ENCODE peak calls at places on chromosomes 1 and 21, in seven cellular contexts. One of them, this sample, is unnamed.

GRCh38 chr1:201850053-201850397 is 21.1 kb downstream of the IPO9 start:
- DNase-seq in fibroblast of lung: peak; percentile 76
- DNase-seq in PC-3: peak; percentile 63
- DNase-seq in ovary: peak; percentile 61
- DNase-seq in pancreas: no peak
- DNase-seq in heart right ventricle: peak; percentile 53
- DNase-seq in NT2/D1: peak; percentile 9
- DNase-seq in this sample: no peak

GRCh38 chr1:116853680-116854191 is 56.0 kb upstream of the PTGFRN start:
- DNase-seq in pancreas: no peak
- DNase-seq in ovary: no peak
- DNase-seq in NT2/D1: peak; percentile 92
- DNase-seq in heart right ventricle: no peak
- DNase-seq in fibroblast of lung: peak; percentile 63
- DNase-seq in PC-3: peak; percentile 97
- DNase-seq in this sample: peak; percentile 54

GRCh38 chr1:208929575-208929974 is 653.9 kb upstream of the CAMK1G start:
- DNase-seq in heart right ventricle: no peak
- DNase-seq in NT2/D1: no peak
- DNase-seq in ovary: no peak
- DNase-seq in fibroblast of lung: peak; percentile 58
- DNase-seq in pancreas: no peak
- DNase-seq in PC-3: peak; percentile 97
- DNase-seq in this sample: no peak

GRCh38 chr1:209527372-209527771 is 56.1 kb upstream of the CAMK1G start:
- DNase-seq in ovary: no peak
- DNase-seq in fibroblast of lung: no peak
- DNase-seq in NT2/D1: no peak
- DNase-seq in heart right ventricle: no peak
- DNase-seq in pancreas: no peak
- DNase-seq in PC-3: peak; percentile 63
- DNase-seq in this sample: no peak

GRCh38 chr1:161037661-161038522 is 872 bp downstream of the TSTD1 start:
- DNase-seq in ovary: no peak
- DNase-seq in NT2/D1: no peak
- DNase-seq in heart right ventricle: no peak
- DNase-seq in fibroblast of lung: no peak
- DNase-seq in PC-3: no peak
- DNase-seq in pancreas: peak; percentile 71
- DNase-seq in this sample: peak; percentile 51

GRCh38 chr1:7444362-7444761 is 326.7 kb upstream of the VAMP3 start:
- DNase-seq in heart right ventricle: no peak
- DNase-seq in pancreas: no peak
- DNase-seq in NT2/D1: no peak
- DNase-seq in PC-3: no peak
- DNase-seq in fibroblast of lung: no peak
- DNase-seq in ovary: no peak
- DNase-seq in this sample: no peak

GRCh38 chr1:246622035-246622652 is 55.9 kb downstream of the CNST start:
- DNase-seq in fibroblast of lung: peak; percentile 23
- DNase-seq in heart right ventricle: no peak
- DNase-seq in PC-3: no peak
- DNase-seq in pancreas: no peak
- DNase-seq in NT2/D1: no peak
- DNase-seq in ovary: no peak
- DNase-seq in this sample: no peak

GRCh38 chr1:46612937-46613660 is 3.5 kb downstream of the MOB3C start:
- DNase-seq in fibroblast of lung: no peak
- DNase-seq in pancreas: peak; percentile 83
- DNase-seq in heart right ventricle: no peak
- DNase-seq in ovary: peak; percentile 62
- DNase-seq in NT2/D1: no peak
- DNase-seq in PC-3: no peak
- DNase-seq in this sample: peak; percentile 78

GRCh38 chr1:211082824-211083223 is 51.1 kb downstream of the KCNH1 start:
- DNase-seq in fibroblast of lung: no peak
- DNase-seq in ovary: no peak
- DNase-seq in pancreas: no peak
- DNase-seq in NT2/D1: no peak
- DNase-seq in heart right ventricle: no peak
- DNase-seq in PC-3: no peak
- DNase-seq in this sample: no peak

GRCh38 chr21:25031750-25032149 is 575.5 kb downstream of the MRPL39 start:
- DNase-seq in PC-3: no peak
- DNase-seq in heart right ventricle: no peak
- DNase-seq in fibroblast of lung: no peak
- DNase-seq in pancreas: no peak
- DNase-seq in NT2/D1: no peak
- DNase-seq in ovary: no peak
- DNase-seq in this sample: no peak

GRCh38 chr1:1164701-1165451 is 8.8 kb upstream of the TTLL10 start:
- DNase-seq in fibroblast of lung: no peak
- DNase-seq in pancreas: peak; percentile 80
- DNase-seq in NT2/D1: no peak
- DNase-seq in PC-3: peak; percentile 82
- DNase-seq in ovary: no peak
- DNase-seq in heart right ventricle: no peak
- DNase-seq in this sample: peak; percentile 91

GRCh38 chr21:17828223-17828622 is 9.1 kb upstream of the C21orf91 start:
- DNase-seq in NT2/D1: no peak
- DNase-seq in PC-3: no peak
- DNase-seq in pancreas: no peak
- DNase-seq in fibroblast of lung: peak; percentile 69
- DNase-seq in heart right ventricle: no peak
- DNase-seq in ovary: no peak
- DNase-seq in this sample: no peak

GRCh38 chr1:110484801-110485200 is 33.9 kb downstream of the PROK1 start:
- DNase-seq in PC-3: no peak
- DNase-seq in heart right ventricle: no peak
- DNase-seq in ovary: no peak
- DNase-seq in fibroblast of lung: no peak
- DNase-seq in pancreas: no peak
- DNase-seq in NT2/D1: no peak
- DNase-seq in this sample: no peak

GRCh38 chr1:169874229-169874628 is 19.5 kb downstream of the SCYL3 start:
- DNase-seq in fibroblast of lung: peak; percentile 26
- DNase-seq in NT2/D1: no peak
- DNase-seq in PC-3: peak; percentile 83
- DNase-seq in ovary: no peak
- DNase-seq in pancreas: no peak
- DNase-seq in heart right ventricle: no peak
- DNase-seq in this sample: no peak

GRCh38 chr1:41314781-41315481 is 46.3 kb upstream of the FOXO6 start:
- DNase-seq in pancreas: no peak
- DNase-seq in heart right ventricle: no peak
- DNase-seq in fibroblast of lung: peak; percentile 15
- DNase-seq in ovary: no peak
- DNase-seq in PC-3: no peak
- DNase-seq in NT2/D1: no peak
- DNase-seq in this sample: peak; percentile 37

GRCh38 chr1:12604986-12605385 is 13.0 kb downstream of the DHRS3 start:
- DNase-seq in NT2/D1: no peak
- DNase-seq in ovary: no peak
- DNase-seq in pancreas: no peak
- DNase-seq in heart right ventricle: no peak
- DNase-seq in fibroblast of lung: no peak
- DNase-seq in PC-3: no peak
- DNase-seq in this sample: no peak

GRCh38 chr1:235986869-235987268 is 78.0 kb downstream of the NID1 start:
- DNase-seq in NT2/D1: no peak
- DNase-seq in fibroblast of lung: no peak
- DNase-seq in pancreas: no peak
- DNase-seq in PC-3: no peak
- DNase-seq in heart right ventricle: no peak
- DNase-seq in ovary: no peak
- DNase-seq in this sample: no peak

GRCh38 chr1:113256348-113256729 is 134.0 kb upstream of the MAGI3 start:
- DNase-seq in NT2/D1: no peak
- DNase-seq in pancreas: no peak
- DNase-seq in heart right ventricle: no peak
- DNase-seq in PC-3: no peak
- DNase-seq in ovary: no peak
- DNase-seq in fibroblast of lung: no peak
- DNase-seq in this sample: no peak

GRCh38 chr1:5830771-5831599 is 161.2 kb downstream of the NPHP4 start:
- DNase-seq in NT2/D1: peak; percentile 23
- DNase-seq in PC-3: no peak
- DNase-seq in ovary: no peak
- DNase-seq in pancreas: peak; percentile 52
- DNase-seq in heart right ventricle: no peak
- DNase-seq in fibroblast of lung: no peak
- DNase-seq in this sample: peak; percentile 97

GRCh38 chr1:165056914-165057313 is 299.6 kb downstream of the LMX1A start:
- DNase-seq in NT2/D1: no peak
- DNase-seq in ovary: no peak
- DNase-seq in heart right ventricle: no peak
- DNase-seq in PC-3: no peak
- DNase-seq in pancreas: no peak
- DNase-seq in fibroblast of lung: no peak
- DNase-seq in this sample: no peak

GRCh38 chr1:31901838-31902508 is 36.2 kb downstream of the PTP4A2 start:
- DNase-seq in NT2/D1: no peak
- DNase-seq in pancreas: no peak
- DNase-seq in ovary: no peak
- DNase-seq in fibroblast of lung: no peak
- DNase-seq in heart right ventricle: no peak
- DNase-seq in PC-3: no peak
- DNase-seq in this sample: no peak

GRCh38 chr1:31760901-31761470 is 3.2 kb downstream of the ADGRB2 start:
- DNase-seq in NT2/D1: peak; percentile 66
- DNase-seq in PC-3: peak; percentile 80
- DNase-seq in pancreas: peak; percentile 78
- DNase-seq in heart right ventricle: peak; percentile 54
- DNase-seq in fibroblast of lung: peak; percentile 63
- DNase-seq in ovary: peak; percentile 79
- DNase-seq in this sample: peak; percentile 96

GRCh38 chr1:186605762-186606350 is 74.4 kb downstream of the PTGS2 start:
- DNase-seq in heart right ventricle: peak; percentile 27
- DNase-seq in NT2/D1: peak; percentile 68
- DNase-seq in pancreas: no peak
- DNase-seq in fibroblast of lung: peak; percentile 60
- DNase-seq in ovary: no peak
- DNase-seq in PC-3: peak; percentile 57
- DNase-seq in this sample: peak; percentile 63

GRCh38 chr21:27423906-27424595 is 457.2 kb upstream of the ADAMTS5 start:
- DNase-seq in fibroblast of lung: no peak
- DNase-seq in pancreas: no peak
- DNase-seq in NT2/D1: peak; percentile 93
- DNase-seq in ovary: no peak
- DNase-seq in heart right ventricle: no peak
- DNase-seq in PC-3: no peak
- DNase-seq in this sample: peak; percentile 10

GRCh38 chr21:41973861-41974751 is 20.3 kb upstream of the C2CD2 start:
- DNase-seq in PC-3: no peak
- DNase-seq in pancreas: no peak
- DNase-seq in ovary: no peak
- DNase-seq in NT2/D1: no peak
- DNase-seq in heart right ventricle: peak; percentile 70
- DNase-seq in fibroblast of lung: no peak
- DNase-seq in this sample: peak; percentile 83

GRCh38 chr1:85571181-85571540 is 9.4 kb upstream of the CCN1 start:
- DNase-seq in PC-3: peak; percentile 32
- DNase-seq in ovary: no peak
- DNase-seq in pancreas: no peak
- DNase-seq in NT2/D1: no peak
- DNase-seq in heart right ventricle: no peak
- DNase-seq in fibroblast of lung: no peak
- DNase-seq in this sample: no peak

GRCh38 chr1:111615874-111616715 is 3.5 kb upstream of the RAP1A start:
- DNase-seq in heart right ventricle: no peak
- DNase-seq in NT2/D1: no peak
- DNase-seq in ovary: no peak
- DNase-seq in pancreas: no peak
- DNase-seq in PC-3: no peak
- DNase-seq in fibroblast of lung: no peak
- DNase-seq in this sample: no peak

DNA sequence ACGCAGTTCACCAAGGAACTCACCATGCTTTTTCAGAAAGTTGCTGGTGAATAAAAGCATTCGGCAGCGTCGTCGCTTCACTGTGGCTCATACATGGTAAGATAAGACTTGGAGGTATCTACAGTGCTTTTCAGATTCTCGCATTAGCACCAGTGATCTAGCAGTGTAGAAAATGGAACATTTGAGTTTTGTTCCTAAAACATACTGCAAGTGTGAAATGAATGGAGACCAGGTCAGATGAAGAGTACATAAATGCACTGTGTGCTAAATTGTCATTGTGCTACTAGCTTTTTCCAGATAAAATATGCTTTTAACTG is 200.3 kb downstream of the PDE4B start:
- DNase-seq in fibroblast of lung: no peak
- DNase-seq in NT2/D1: no peak
- DNase-seq in ovary: no peak
- DNase-seq in PC-3: no peak
- DNase-seq in pancreas: no peak
- DNase-seq in heart right ventricle: no peak
- DNase-seq in this sample: no peak
- H3K4me3 ChIP-seq in fibroblast of lung: no peak overlapping the region
- H3K4me3 ChIP-seq in NT2/D1: no peak overlapping the region
- H3K4me3 ChIP-seq in ovary: no peak overlapping the region
- H3K4me3 ChIP-seq in PC-3: no peak overlapping the region
- H3K4me3 ChIP-seq in pancreas: no peak overlapping the region
- H3K4me3 ChIP-seq in heart right ventricle: no peak overlapping the region
- H3K4me3 ChIP-seq in this sample: no peak overlapping the region

DNA sequence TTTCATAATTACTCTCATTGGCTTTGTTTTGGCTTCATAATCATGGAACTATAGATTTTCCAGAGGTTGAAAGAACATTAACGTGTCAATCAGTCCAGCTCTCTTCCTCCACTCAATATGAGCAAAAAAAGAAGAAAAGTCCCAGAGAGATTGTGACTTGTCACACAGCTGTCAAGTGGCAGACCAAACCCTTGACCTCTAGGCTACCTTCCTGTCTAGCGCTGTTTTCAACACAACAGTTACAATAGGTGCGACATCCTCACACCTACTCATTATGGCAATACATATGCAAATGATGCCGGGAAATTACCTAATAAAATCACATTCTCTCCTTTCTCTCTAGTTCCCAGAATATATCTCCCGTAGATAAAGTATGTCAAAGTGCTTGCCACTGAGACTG is 1.1 kb downstream of the WARS2 start:
- DNase-seq in ovary: no peak
- DNase-seq in fibroblast of lung: no peak
- DNase-seq in pancreas: no peak
- DNase-seq in heart right ventricle: no peak
- DNase-seq in NT2/D1: no peak
- DNase-seq in PC-3: no peak
- DNase-seq in this sample: no peak
- H3K36me3 ChIP-seq in ovary: no peaks in the 10 kb centered on the region
- H3K36me3 ChIP-seq in fibroblast of lung: no peaks in the 10 kb centered on the region
- H3K36me3 ChIP-seq in pancreas: no peaks in the 10 kb centered on the region
- H3K36me3 ChIP-seq in heart right ventricle: no peaks in the 10 kb centered on the region
- H3K36me3 ChIP-seq in NT2/D1: peaks cover 20% of the 10 kb centered on the region
- H3K36me3 ChIP-seq in PC-3: no peaks in the 10 kb centered on the region
- H3K36me3 ChIP-seq in this sample: no peaks in the 10 kb centered on the region

GRCh38 chr1:18635833-18636671 is 5.4 kb downstream of the PAX7 start:
- DNase-seq in NT2/D1: no peak
- DNase-seq in heart right ventricle: no peak
- DNase-seq in ovary: no peak
- DNase-seq in pancreas: no peak
- DNase-seq in PC-3: peak; percentile 22
- DNase-seq in fibroblast of lung: no peak
- DNase-seq in this sample: peak; percentile 85
- H3K27me3 ChIP-seq in NT2/D1: peaks cover 96% of the 10 kb centered on the region
- H3K27me3 ChIP-seq in heart right ventricle: peaks cover 41% of the 10 kb centered on the region
- H3K27me3 ChIP-seq in ovary: no peaks in the 10 kb centered on the region
- H3K27me3 ChIP-seq in pancreas: peaks cover 4% of the 10 kb centered on the region
- H3K27me3 ChIP-seq in PC-3: peaks cover 96% of the 10 kb centered on the region
- H3K27me3 ChIP-seq in fibroblast of lung: peaks cover 70% of the 10 kb centered on the region
- H3K27me3 ChIP-seq in this sample: peaks cover 97% of the 10 kb centered on the region

GRCh38 chr1:241998412-241998921 is 431 bp downstream of the MAP1LC3C start:
- DNase-seq in PC-3: peak; percentile 94
- DNase-seq in pancreas: peak; percentile 40
- DNase-seq in ovary: peak; percentile 79
- DNase-seq in heart right ventricle: peak; percentile 81
- DNase-seq in fibroblast of lung: peak; percentile 91
- DNase-seq in NT2/D1: peak; percentile 76
- DNase-seq in this sample: peak; percentile 83
- H3K4me3 ChIP-seq in PC-3: peak overlapping the region; percentile 22
- H3K4me3 ChIP-seq in pancreas: no peak overlapping the region
- H3K4me3 ChIP-seq in ovary: peak overlapping the region; percentile 12
- H3K4me3 ChIP-seq in heart right ventricle: peak overlapping the region; percentile 37
- H3K4me3 ChIP-seq in fibroblast of lung: no peak overlapping the region
- H3K4me3 ChIP-seq in NT2/D1: peak overlapping the region; percentile 36
- H3K4me3 ChIP-seq in this sample: peak overlapping the region; percentile 49

This sample was measured in H7.